ENCODE peak calls at places on chromosome X, in eight cellular contexts. O is CD8-positive, alpha-beta T cell; Y is astrocyte of the cerebellum; T is IMR-90; C is Caco-2; J is left ventricle myocardium inferior; U is GM23338; V is NCI-H524. H is an unnamed sample.
A peak's percentile ranks its signal among the peaks of the same experiment; 100 is the strongest.

GRCh38 chrX:11450354-11450753 is 157.1 kb downstream of the AMELX start:
- DNase-seq in Y (no peak), O (no peak), J (no peak), T (peak; percentile 15), C (no peak), V (no peak), U (no peak), H (no peak)

GRCh38 chrX:104864296-104864695 is 298.3 kb downstream of the IL1RAPL2 start:
- DNase-seq in V (no peak), T (no peak), Y (no peak), J (no peak), C (no peak), U (no peak), O (no peak), H (no peak)

GRCh38 chrX:99603076-99603814 is 806.8 kb downstream of the PCDH19 start:
- DNase-seq in C (no peak), Y (no peak), V (peak; percentile 1), J (no peak), U (peak; percentile 32), T (no peak), O (no peak), H (no peak)

GRCh38 chrX:51894697-51895336 is 1.4 kb downstream of the MAGED1 start:
- DNase-seq in J (no peak), U (peak; percentile 26), C (no peak), O (peak; percentile 60), V (no peak), T (peak; percentile 31), Y (no peak), H (no peak)

GRCh38 chrX:22912598-22912997 is 87.2 kb upstream of the DDX53 start:
- DNase-seq in T (no peak), C (no peak), U (no peak), O (no peak), J (no peak), V (peak; percentile 74), Y (no peak), H (no peak)

GRCh38 chrX:109384569-109385174 is 97.2 kb downstream of the GUCY2F start:
- DNase-seq in Y (peak; percentile 5), V (no peak), U (peak; percentile 59), T (peak; percentile 10), J (no peak), O (no peak), C (no peak), H (no peak)

GRCh38 chrX:47390676-47391234 is 20.4 kb downstream of the ZNF157 start:
- DNase-seq in Y (no peak), U (no peak), T (no peak), O (no peak), V (no peak), J (no peak), C (no peak), H (no peak)

GRCh38 chrX:107731831-107732502 is 43.6 kb downstream of the TSC22D3 start:
- DNase-seq in J (peak; percentile 87), T (peak; percentile 58), O (no peak), C (no peak), V (peak; percentile 30), U (peak; percentile 42), Y (peak; percentile 34), H (peak; percentile 89)

GRCh38 chrX:1443496-1444075 is 9.1 kb downstream of the ASMTL start:
- DNase-seq in U (no peak), J (no peak), O (no peak), T (no peak), C (peak; percentile 23), V (no peak), Y (no peak), H (no peak)

GRCh38 chrX:1440506-1440905 is 12.2 kb downstream of the ASMTL start:
- DNase-seq in U (no peak), V (no peak), T (no peak), O (no peak), J (no peak), Y (no peak), C (no peak), H (no peak)

GRCh38 chrX:31268359-31268758 is 196.5 kb upstream of the FTHL17 start:
- DNase-seq in J (no peak), Y (no peak), T (peak; percentile 16), V (no peak), C (no peak), O (no peak), U (no peak), H (peak; percentile 16)

GRCh38 chrX:9141496-9141895 is 107.6 kb upstream of the FAM9B start:
- DNase-seq in U (no peak), V (no peak), Y (peak; percentile 91), J (no peak), O (no peak), T (peak; percentile 85), C (no peak), H (no peak)

GRCh38 chrX:63751481-63751880 is 33.5 kb downstream of the ARHGEF9 start:
- DNase-seq in U (no peak), T (no peak), O (no peak), C (no peak), V (peak; percentile 48), Y (no peak), J (no peak), H (no peak)

GRCh38 chrX:123860506-123860840 is 620 bp downstream of the XIAP start:
- DNase-seq in U (no peak), J (no peak), V (no peak), Y (no peak), C (no peak), O (peak; percentile 21), T (no peak), H (no peak)

GRCh38 chrX:153706799-153707198 is 17.4 kb downstream of the BCAP31 start:
- DNase-seq in T (no peak), Y (no peak), J (peak; percentile 35), V (no peak), O (no peak), U (no peak), C (no peak), H (no peak)

GRCh38 chrX:23908219-23909003 is 605 bp downstream of the CXorf58 start:
- DNase-seq in U (peak; percentile 53), O (peak; percentile 32), J (no peak), T (no peak), V (peak; percentile 56), Y (no peak), C (no peak), H (no peak)

GRCh38 chrX:86141786-86142185 is 6.5 kb upstream of the DACH2 start:
- DNase-seq in O (no peak), U (no peak), J (no peak), Y (no peak), V (no peak), T (no peak), C (no peak), H (no peak)

GRCh38 chrX:17860811-17861495 is at the start of gene RAI2:
- DNase-seq in O (peak; percentile 44), J (peak; percentile 35), C (no peak), V (peak; percentile 16), U (peak; percentile 48), Y (no peak), T (no peak), H (no peak)

GRCh38 chrX:124239911-124240310 is 92.5 kb upstream of the TEX13D start:
- DNase-seq in J (no peak), U (no peak), V (no peak), T (no peak), C (no peak), O (peak; percentile 27), Y (no peak), H (no peak)

GRCh38 chrX:43809463-43809862 is 72.8 kb downstream of the MAOB start:
- DNase-seq in Y (no peak), T (peak; percentile 3), V (no peak), O (no peak), U (no peak), C (no peak), J (no peak), H (no peak)

GRCh38 chrX:80285131-80285773 is 135.0 kb upstream of the TENT5D start:
- DNase-seq in U (peak; percentile 61), T (peak; percentile 1), O (no peak), J (no peak), Y (no peak), V (peak; percentile 11), C (peak; percentile 31), H (no peak)

GRCh38 chrX:1824855-1825254 is 210.0 kb downstream of the ASMT start:
- DNase-seq in O (no peak), T (no peak), Y (no peak), V (no peak), C (no peak), U (no peak), J (no peak), H (no peak)

GRCh38 chrX:78130396-78130795 is 9.1 kb downstream of the TAF9B start:
- DNase-seq in J (no peak), U (no peak), V (no peak), O (no peak), C (no peak), Y (no peak), T (no peak), H (no peak)

GRCh38 chrX:39750798-39751197 is 347.0 kb downstream of the BCOR start:
- DNase-seq in T (no peak), O (no peak), V (no peak), Y (no peak), U (no peak), J (no peak), C (no peak), H (no peak)

GRCh38 chrX:13380230-13380629 is 60.4 kb upstream of the ATXN3L start:
- DNase-seq in C (no peak), Y (no peak), V (no peak), T (peak; percentile 69), O (no peak), U (no peak), J (no peak), H (no peak)

GRCh38 chrX:97882306-97882705 is 998.6 kb downstream of the RPA4 start:
- DNase-seq in C (no peak), Y (no peak), J (no peak), U (no peak), T (peak; percentile 2), V (no peak), O (no peak), H (peak; percentile 31)

GRCh38 chrX:67693928-67694327 is 150.1 kb downstream of the AR start:
- DNase-seq in O (no peak), J (no peak), V (no peak), U (no peak), Y (no peak), T (no peak), C (no peak), H (no peak)

GRCh38 chrX:74535633-74536141 is 78.7 kb downstream of the RLIM start:
- DNase-seq in C (peak; percentile 46), T (peak; percentile 66), O (peak; percentile 23), V (peak; percentile 85), Y (no peak), U (peak; percentile 54), J (peak; percentile 76), H (no peak)

GRCh38 chrX:153722704-153723350 is 1.4 kb downstream of the BCAP31 start:
- DNase-seq in O (no peak), V (no peak), T (no peak), J (no peak), U (no peak), C (peak; percentile 44), Y (no peak), H (no peak)

GRCh38 chrX:26581086-26581485 is 365.1 kb downstream of the MAGEB5 start:
- DNase-seq in O (no peak), U (no peak), Y (no peak), V (no peak), C (no peak), J (no peak), T (peak; percentile 33), H (peak; percentile 39)

GRCh38 chrX:115191490-115192243 is 2.5 kb downstream of the RBMXL3 start:
- DNase-seq in V (no peak), T (no peak), Y (no peak), U (no peak), C (no peak), O (no peak), J (no peak), H (no peak)

GRCh38 chrX:96889726-96890125 is 6.0 kb downstream of the RPA4 start:
- DNase-seq in Y (no peak), O (no peak), T (no peak), J (no peak), C (peak; percentile 33), U (peak; percentile 7), V (no peak), H (peak; percentile 12)

GRCh38 chrX:12843668-12844279 is 23.1 kb upstream of the TLR7 start:
- DNase-seq in U (no peak), V (no peak), O (no peak), J (no peak), C (peak; percentile 46), Y (no peak), T (no peak), H (no peak)

GRCh38 chrX:48498374-48498809 is 10.4 kb upstream of the PORCN start:
- DNase-seq in V (no peak), T (peak; percentile 74), J (no peak), C (no peak), Y (peak; percentile 24), O (no peak), U (no peak), H (no peak)

H was measured in retinal pigment epithelial cell.